ENCODE peak calls at places on chromosomes 7 and 10, in five cellular contexts. One of them, this sample, is unnamed.

GRCh38 chr7:30459591-30460245 is 18.9 kb downstream of the NOD1 start:
- DNase-seq in left ventricle myocardium inferior: no peak
- DNase-seq in Karpas-422: no peak
- DNase-seq in posterior vena cava: peak; percentile 92
- DNase-seq in HFF-Myc: peak; percentile 90
- DNase-seq in this sample: no peak

GRCh38 chr7:101426303-101427011 is 63.8 kb downstream of the COL26A1 start:
- DNase-seq in left ventricle myocardium inferior: no peak
- DNase-seq in posterior vena cava: no peak
- DNase-seq in Karpas-422: no peak
- DNase-seq in HFF-Myc: no peak
- DNase-seq in this sample: no peak

GRCh38 chr7:152574892-152575511 is 100.9 kb downstream of the XRCC2 start:
- DNase-seq in HFF-Myc: no peak
- DNase-seq in left ventricle myocardium inferior: no peak
- DNase-seq in posterior vena cava: peak; percentile 53
- DNase-seq in Karpas-422: no peak
- DNase-seq in this sample: no peak

GRCh38 chr10:15585303-15585715 is 134.4 kb downstream of the ITGA8 start:
- DNase-seq in HFF-Myc: peak; percentile 24
- DNase-seq in left ventricle myocardium inferior: peak; percentile 38
- DNase-seq in posterior vena cava: peak; percentile 85
- DNase-seq in Karpas-422: peak; percentile 87
- DNase-seq in this sample: no peak

GRCh38 chr7:35035511-35035921 is 1.8 kb downstream of the DPY19L1 start:
- DNase-seq in posterior vena cava: no peak
- DNase-seq in HFF-Myc: no peak
- DNase-seq in Karpas-422: no peak
- DNase-seq in left ventricle myocardium inferior: no peak
- DNase-seq in this sample: peak; percentile 20

GRCh38 chr7:1569016-1569415 is 816 bp downstream of the PSMG3 start:
- DNase-seq in left ventricle myocardium inferior: no peak
- DNase-seq in HFF-Myc: no peak
- DNase-seq in posterior vena cava: no peak
- DNase-seq in Karpas-422: peak; percentile 53
- DNase-seq in this sample: no peak

GRCh38 chr10:70804424-70804814 is 11.3 kb upstream of the SGPL1 start:
- DNase-seq in Karpas-422: no peak
- DNase-seq in HFF-Myc: no peak
- DNase-seq in posterior vena cava: no peak
- DNase-seq in left ventricle myocardium inferior: no peak
- DNase-seq in this sample: no peak

GRCh38 chr10:96172666-96173065 is 42.6 kb downstream of the ZNF518A start:
- DNase-seq in HFF-Myc: no peak
- DNase-seq in posterior vena cava: no peak
- DNase-seq in left ventricle myocardium inferior: no peak
- DNase-seq in Karpas-422: no peak
- DNase-seq in this sample: no peak

GRCh38 chr7:98613601-98614425 is 3.3 kb upstream of the NPTX2 start:
- DNase-seq in posterior vena cava: no peak
- DNase-seq in left ventricle myocardium inferior: no peak
- DNase-seq in Karpas-422: peak; percentile 75
- DNase-seq in HFF-Myc: peak; percentile 14
- DNase-seq in this sample: no peak

GRCh38 chr10:86970152-86970886 is 2.0 kb downstream of the ADIRF start:
- DNase-seq in left ventricle myocardium inferior: peak; percentile 88
- DNase-seq in Karpas-422: no peak
- DNase-seq in posterior vena cava: peak; percentile 95
- DNase-seq in HFF-Myc: no peak
- DNase-seq in this sample: no peak

GRCh38 chr10:74027702-74028101 is 29.8 kb downstream of the VCL start:
- DNase-seq in left ventricle myocardium inferior: no peak
- DNase-seq in HFF-Myc: no peak
- DNase-seq in Karpas-422: no peak
- DNase-seq in posterior vena cava: no peak
- DNase-seq in this sample: no peak

GRCh38 chr10:4057725-4058513 is 272.9 kb upstream of the KLF6 start:
- DNase-seq in Karpas-422: no peak
- DNase-seq in left ventricle myocardium inferior: no peak
- DNase-seq in HFF-Myc: no peak
- DNase-seq in posterior vena cava: no peak
- DNase-seq in this sample: no peak

GRCh38 chr7:40805361-40805760 is 670.6 kb downstream of the SUGCT start:
- DNase-seq in Karpas-422: no peak
- DNase-seq in posterior vena cava: no peak
- DNase-seq in left ventricle myocardium inferior: no peak
- DNase-seq in HFF-Myc: no peak
- DNase-seq in this sample: no peak

GRCh38 chr7:34845666-34846361 is 187.8 kb downstream of the NPSR1 start:
- DNase-seq in Karpas-422: no peak
- DNase-seq in left ventricle myocardium inferior: no peak
- DNase-seq in HFF-Myc: no peak
- DNase-seq in posterior vena cava: no peak
- DNase-seq in this sample: no peak